ENCODE peak calls at places on chromosomes 5 and 9, in eight cellular contexts. W is activated CD4-positive, alpha-beta T cell treated with anti-CD3 and anti-CD28 coated beads, Interleukin-2, amount 50 U/mL, for 48 hours; S is ACHN; Z is psoas muscle; A is KG1; N is CD8-positive, alpha-beta memory T cell; E is fibroblast of gingiva; L is CD4-positive, alpha-beta T cell. D is an unnamed sample.

GRCh38 chr5:14988210-14988609 is 116.6 kb upstream of the ANKH start:
- DNase-seq in L (no peak), W (no peak), E (no peak), S (no peak), A (no peak), Z (no peak), N (no peak), D (no peak)

GRCh38 chr9:113558632-113559502 is 95.3 kb downstream of the RGS3 start:
- DNase-seq in W (no peak), L (no peak), A (no peak), S (no peak), Z (peak; percentile 83), N (no peak), E (peak; percentile 90), D (peak; percentile 93)

GRCh38 chr5:179815491-179816249 is 5.0 kb upstream of the SQSTM1 start:
- DNase-seq in E (no peak), L (no peak), S (no peak), N (no peak), A (no peak), W (no peak), Z (no peak), D (no peak)

GRCh38 chr5:136209346-136209910 is 16.5 kb upstream of the SMIM32 start:
- DNase-seq in L (no peak), N (no peak), Z (no peak), A (no peak), W (no peak), S (no peak), E (no peak), D (no peak)

GRCh38 chr5:74685979-74686631 is 1.1 kb downstream of the HEXB start:
- DNase-seq in S (no peak), E (peak; percentile 63), A (no peak), L (no peak), N (no peak), W (peak; percentile 4), Z (no peak), D (peak; percentile 22)

GRCh38 chr9:128249914-128250838 is 25.6 kb downstream of the GOLGA2 start:
- DNase-seq in N (peak; percentile 98), Z (peak; percentile 93), A (no peak), E (peak; percentile 76), L (peak; percentile 98), S (peak; percentile 13), W (peak; percentile 99), D (peak; percentile 65)

GRCh38 chr5:80975065-80975464 is 14.9 kb downstream of the RASGRF2 start:
- DNase-seq in W (no peak), N (no peak), E (no peak), Z (no peak), S (no peak), L (no peak), A (no peak), D (no peak)

GRCh38 chr5:9545959-9546851 is at the start of gene SEMA5A:
- DNase-seq in N (peak; percentile 50), Z (peak; percentile 85), S (peak; percentile 47), W (peak; percentile 6), E (peak; percentile 80), L (peak; percentile 40), A (no peak), D (peak; percentile 79)

GRCh38 chr5:172624083-172624995 is 16.7 kb upstream of the NEURL1B start:
- DNase-seq in W (no peak), A (no peak), S (no peak), Z (no peak), E (no peak), N (no peak), L (no peak), D (no peak)

GRCh38 chr9:112890106-112891081 is at the start of gene SLC46A2:
- DNase-seq in N (no peak), S (no peak), L (no peak), Z (peak; percentile 61), A (no peak), W (no peak), E (no peak), D (no peak)

GRCh38 chr9:87850405-87850804 is 32.3 kb upstream of the SPATA31E1 start:
- DNase-seq in L (no peak), N (no peak), A (no peak), W (no peak), E (peak; percentile 76), S (no peak), Z (no peak), D (peak; percentile 22)

GRCh38 chr9:77291714-77292113 is 114.4 kb downstream of the VPS13A start:
- DNase-seq in A (no peak), W (no peak), N (no peak), S (peak; percentile 28), E (peak; percentile 27), Z (no peak), L (no peak), D (peak; percentile 33)

GRCh38 chr9:135500525-135501260 is at the start of gene MRPS2:
- DNase-seq in A (peak; percentile 59), Z (peak; percentile 92), E (peak; percentile 90), L (peak; percentile 84), N (peak; percentile 78), W (peak; percentile 86), S (peak; percentile 86), D (peak; percentile 91)

GRCh38 chr9:112020680-112021596 is 124.3 kb downstream of the UGCG start:
- DNase-seq in W (no peak), N (no peak), A (no peak), E (peak; percentile 24), S (peak; percentile 96), L (no peak), Z (no peak), D (peak; percentile 54)

GRCh38 chr5:68480385-68480940 is 264.9 kb downstream of the PIK3R1 start:
- DNase-seq in W (no peak), A (no peak), E (no peak), Z (no peak), L (no peak), S (no peak), N (no peak), D (no peak)

GRCh38 chr5:88689662-88690351 is 193.2 kb downstream of the MEF2C start:
- DNase-seq in W (no peak), E (no peak), N (no peak), L (no peak), Z (no peak), S (no peak), A (no peak), D (peak; percentile 36)

GRCh38 chr5:113538313-113538712 is 24.8 kb downstream of the YTHDC2 start:
- DNase-seq in E (no peak), N (no peak), Z (no peak), L (no peak), S (no peak), W (no peak), A (no peak), D (no peak)

D was measured in mesenchymal stem cell.